ENCODE peak calls at places on chromosomes 12 and 14, in eight cellular contexts. S is neural crest cell; O is astrocyte of the cerebellum; B is GM20000; T is neural progenitor cell; E is RPMI8226; K is activated naive CD4-positive, alpha-beta T cell; W is T-helper 1 cell. J is an unnamed sample.

GRCh38 chr12:18148961-18149360 is 59.0 kb upstream of the RERGL start:
- DNase-seq in S (no peak), O (no peak), B (no peak), T (no peak), E (peak), K (no peak), W (no peak), J (no peak)

GRCh38 chr12:92030618-92031017 is 115.0 kb downstream of the BTG1 start:
- DNase-seq in S (no peak), O (no peak), B (peak), T (no peak), E (no peak), K (no peak), W (peak), J (no peak)

GRCh38 chr14:105738638-105739037 is 212.3 kb downstream of the TMEM121 start:
- DNase-seq in S (no peak), O (no peak), B (no peak), T (no peak), E (no peak), K (no peak), W (no peak), J (no peak)

GRCh38 chr12:45655186-45655585 is 74.3 kb upstream of the ARID2 start:
- DNase-seq in S (no peak), O (no peak), B (no peak), T (peak), E (no peak), K (no peak), W (peak), J (no peak)

GRCh38 chr12:115990241-115990640 is 287.3 kb downstream of the MED13L start:
- DNase-seq in S (no peak), O (no peak), B (no peak), T (no peak), E (no peak), K (no peak), W (no peak), J (no peak)

GRCh38 chr12:89671469-89671868 is 37.2 kb downstream of the ATP2B1 start:
- DNase-seq in S (no peak), O (peak), B (no peak), T (peak), E (no peak), K (no peak), W (no peak), J (no peak)

GRCh38 chr12:51751657-51752056 is 96.9 kb downstream of the FIGNL2 start:
- DNase-seq in S (no peak), O (no peak), B (no peak), T (no peak), E (no peak), K (no peak), W (no peak), J (no peak)

GRCh38 chr12:2244013-2244861 is 191.4 kb downstream of the CACNA1C start:
- DNase-seq in S (no peak), O (peak), B (no peak), T (peak), E (no peak), K (no peak), W (no peak), J (no peak)

GRCh38 chr14:73133795-73134194 is 2.5 kb upstream of the PSEN1 start:
- DNase-seq in S (no peak), O (no peak), B (no peak), T (no peak), E (no peak), K (no peak), W (no peak), J (no peak)

GRCh38 chr14:76995279-76996035 is 33.1 kb downstream of the IRF2BPL start:
- DNase-seq in S (no peak), O (no peak), B (no peak), T (no peak), E (peak), K (no peak), W (no peak), J (no peak)

GRCh38 chr12:56602239-56602638 is 27.9 kb downstream of the BAZ2A start:
- DNase-seq in S (no peak), O (no peak), B (no peak), T (no peak), E (no peak), K (no peak), W (no peak), J (no peak)

GRCh38 chr12:46675736-46676135 is 150.1 kb downstream of the SLC38A4 start:
- DNase-seq in S (no peak), O (peak), B (peak), T (peak), E (peak), K (no peak), W (no peak), J (no peak)

GRCh38 chr14:24629521-24629920 is 4.5 kb downstream of the GZMB start:
- DNase-seq in S (no peak), O (no peak), B (no peak), T (no peak), E (no peak), K (no peak), W (no peak), J (no peak)

GRCh38 chr14:64920465-64920864 is 6.2 kb downstream of the CHURC1 start:
- DNase-seq in S (no peak), O (no peak), B (no peak), T (no peak), E (no peak), K (no peak), W (no peak), J (no peak)

GRCh38 chr14:101002738-101003137 is 99.2 kb upstream of the RTL1 start:
- DNase-seq in S (no peak), O (no peak), B (no peak), T (no peak), E (no peak), K (no peak), W (no peak), J (no peak)

GRCh38 chr14:71478542-71478941 is 453.7 kb upstream of the RGS6 start:
- DNase-seq in S (no peak), O (peak), B (no peak), T (no peak), E (no peak), K (no peak), W (no peak), J (no peak)

GRCh38 chr12:59149995-59150642 is 229.8 kb upstream of the LRIG3 start:
- DNase-seq in S (peak), O (peak), B (peak), T (peak), E (peak), K (no peak), W (no peak), J (no peak)

GRCh38 chr14:21711360-21711961 is 37.8 kb upstream of the OR4E1 start:
- DNase-seq in S (peak), O (peak), B (peak), T (peak), E (peak), K (no peak), W (no peak), J (no peak)

GRCh38 chr12:80559766-80560165 is 115.7 kb downstream of the PTPRQ start:
- DNase-seq in S (no peak), O (no peak), B (no peak), T (no peak), E (peak), K (no peak), W (no peak), J (no peak)

GRCh38 chr14:28785096-28785952 is 18.7 kb downstream of the FOXG1 start:
- DNase-seq in S (no peak), O (no peak), B (no peak), T (peak), E (no peak), K (no peak), W (no peak), J (no peak)

GRCh38 chr12:6335451-6336078 is 6.3 kb downstream of the TNFRSF1A start:
- DNase-seq in S (peak), O (peak), B (peak), T (peak), E (peak), K (peak), W (peak), J (no peak)

GRCh38 chr12:114393569-114393968 is 12.4 kb downstream of the TBX5 start:
- DNase-seq in S (no peak), O (no peak), B (no peak), T (no peak), E (no peak), K (no peak), W (no peak), J (no peak)

GRCh38 chr14:101083564-101084435 is 180.3 kb upstream of the RTL1 start:
- DNase-seq in S (no peak), O (no peak), B (no peak), T (peak), E (peak), K (no peak), W (no peak), J (no peak)

GRCh38 chr12:55899035-55899434 is 28.7 kb downstream of the PYM1 start:
- DNase-seq in S (no peak), O (no peak), B (no peak), T (no peak), E (no peak), K (no peak), W (no peak), J (no peak)

GRCh38 chr14:58805605-58806358 is 168.0 kb downstream of the DACT1 start:
- DNase-seq in S (no peak), O (peak), B (no peak), T (no peak), E (no peak), K (no peak), W (no peak), J (no peak)

GRCh38 chr14:60222820-60223219 is 26.2 kb upstream of the PPM1A start:
- DNase-seq in S (no peak), O (no peak), B (no peak), T (no peak), E (no peak), K (no peak), W (no peak), J (no peak)

GRCh38 chr14:70254476-70254961 is 65.8 kb upstream of the SLC8A3 start:
- DNase-seq in S (peak), O (no peak), B (peak), T (peak), E (peak), K (no peak), W (no peak), J (peak)

GRCh38 chr12:129840145-129840884 is 63.5 kb downstream of the TMEM132D start:
- DNase-seq in S (no peak), O (no peak), B (no peak), T (no peak), E (no peak), K (no peak), W (no peak), J (no peak)

GRCh38 chr12:76449572-76449971 is 101.4 kb upstream of the BBS10 start:
- DNase-seq in S (no peak), O (no peak), B (no peak), T (no peak), E (no peak), K (no peak), W (no peak), J (no peak)

GRCh38 chr12:21683115-21683514 is 25.5 kb upstream of the LDHB start:
- DNase-seq in S (no peak), O (no peak), B (no peak), T (no peak), E (no peak), K (no peak), W (no peak), J (no peak)

GRCh38 chr14:51157012-51157411 is 62.1 kb upstream of the TRIM9 start:
- DNase-seq in S (no peak), O (no peak), B (peak), T (no peak), E (no peak), K (no peak), W (no peak), J (no peak)

GRCh38 chr14:94598816-94599655 is 13.2 kb upstream of the SERPINA3 start:
- DNase-seq in S (peak), O (peak), B (no peak), T (peak), E (no peak), K (no peak), W (no peak), J (no peak)

GRCh38 chr12:54337280-54337842 is 12.4 kb downstream of the COPZ1 start:
- DNase-seq in S (no peak), O (no peak), B (no peak), T (peak), E (no peak), K (no peak), W (no peak), J (no peak)

GRCh38 chr14:105161314-105161713 is 7.3 kb downstream of the JAG2 start:
- DNase-seq in S (no peak), O (no peak), B (no peak), T (no peak), E (no peak), K (no peak), W (no peak), J (no peak)

GRCh38 chr14:31326111-31326510 is 94.2 kb downstream of the HEATR5A start:
- DNase-seq in S (no peak), O (peak), B (no peak), T (no peak), E (no peak), K (no peak), W (no peak), J (no peak)

GRCh38 chr12:68454855-68455254 is 122.7 kb upstream of the MDM1 start:
- DNase-seq in S (no peak), O (no peak), B (no peak), T (no peak), E (no peak), K (no peak), W (no peak), J (no peak)

GRCh38 chr14:101365329-101366158 is 195.8 kb upstream of the DIO3 start:
- DNase-seq in S (no peak), O (no peak), B (no peak), T (peak), E (no peak), K (no peak), W (no peak), J (no peak)

GRCh38 chr12:71731439-71732356 is 23.0 kb upstream of the RAB21 start:
- DNase-seq in S (no peak), O (no peak), B (no peak), T (peak), E (peak), K (no peak), W (no peak), J (no peak)

GRCh38 chr12:51323966-51324895 is at the start of gene BIN2:
- DNase-seq in S (no peak), O (no peak), B (peak), T (no peak), E (peak), K (peak), W (peak), J (no peak)

J was measured in mesothelial cell of epicardium.